ENCODE peak calls at places on chromosomes 4 and X, in seven cellular contexts. One of them, this sample, is unnamed.

GRCh38 chr4:16111533-16111932 is 27.7 kb upstream of the PROM1 start:
- DNase-seq in H9: no peak
- DNase-seq in neuronal stem cell: no peak
- DNase-seq in IMR-90: no peak
- DNase-seq in mesendoderm: no peak
- DNase-seq in H1: no peak
- DNase-seq in mesenchymal stem cell: no peak
- DNase-seq in this sample: peak

GRCh38 chr4:149108626-149109025 is 666.4 kb upstream of the NR3C2 start:
- DNase-seq in H9: no peak
- DNase-seq in neuronal stem cell: no peak
- DNase-seq in IMR-90: peak
- DNase-seq in mesendoderm: no peak
- DNase-seq in H1: no peak
- DNase-seq in mesenchymal stem cell: no peak
- DNase-seq in this sample: no peak

GRCh38 chrX:79715448-79715847 is 299.1 kb upstream of the TBX22 start:
- DNase-seq in H9: no peak
- DNase-seq in neuronal stem cell: no peak
- DNase-seq in IMR-90: no peak
- DNase-seq in mesendoderm: no peak
- DNase-seq in H1: no peak
- DNase-seq in mesenchymal stem cell: no peak
- DNase-seq in this sample: no peak

GRCh38 chrX:111100191-111100590 is 4.2 kb downstream of the PAK3 start:
- DNase-seq in H9: peak
- DNase-seq in neuronal stem cell: peak
- DNase-seq in IMR-90: peak
- DNase-seq in mesendoderm: peak
- DNase-seq in H1: peak
- DNase-seq in mesenchymal stem cell: peak
- DNase-seq in this sample: no peak

GRCh38 chrX:13110427-13111324 is 66.3 kb upstream of the FAM9C start:
- DNase-seq in H9: no peak
- DNase-seq in neuronal stem cell: no peak
- DNase-seq in IMR-90: peak
- DNase-seq in mesendoderm: peak
- DNase-seq in H1: no peak
- DNase-seq in mesenchymal stem cell: peak
- DNase-seq in this sample: peak

GRCh38 chr4:10164877-10165283 is 48.3 kb upstream of the WDR1 start:
- DNase-seq in H9: peak
- DNase-seq in neuronal stem cell: peak
- DNase-seq in IMR-90: peak
- DNase-seq in mesendoderm: peak
- DNase-seq in H1: peak
- DNase-seq in mesenchymal stem cell: peak
- DNase-seq in this sample: peak

GRCh38 chr4:14771504-14772175 is 230.6 kb upstream of the CPEB2 start:
- DNase-seq in H9: no peak
- DNase-seq in neuronal stem cell: no peak
- DNase-seq in IMR-90: no peak
- DNase-seq in mesendoderm: no peak
- DNase-seq in H1: no peak
- DNase-seq in mesenchymal stem cell: no peak
- DNase-seq in this sample: no peak

GRCh38 chr4:8840006-8840793 is 31.4 kb downstream of the HMX1 start:
- DNase-seq in H9: peak
- DNase-seq in neuronal stem cell: no peak
- DNase-seq in IMR-90: no peak
- DNase-seq in mesendoderm: peak
- DNase-seq in H1: peak
- DNase-seq in mesenchymal stem cell: no peak
- DNase-seq in this sample: no peak

GRCh38 chr4:16437836-16438235 is 211.6 kb upstream of the TAPT1 start:
- DNase-seq in H9: no peak
- DNase-seq in neuronal stem cell: no peak
- DNase-seq in IMR-90: peak
- DNase-seq in mesendoderm: peak
- DNase-seq in H1: no peak
- DNase-seq in mesenchymal stem cell: no peak
- DNase-seq in this sample: no peak

GRCh38 chr4:138984647-138985046 is 30.9 kb upstream of the NOCT start:
- DNase-seq in H9: no peak
- DNase-seq in neuronal stem cell: no peak
- DNase-seq in IMR-90: no peak
- DNase-seq in mesendoderm: no peak
- DNase-seq in H1: no peak
- DNase-seq in mesenchymal stem cell: no peak
- DNase-seq in this sample: no peak

GRCh38 chrX:70592091-70592490 is 147.5 kb downstream of the DLG3 start:
- DNase-seq in H9: no peak
- DNase-seq in neuronal stem cell: no peak
- DNase-seq in IMR-90: peak
- DNase-seq in mesendoderm: peak
- DNase-seq in H1: no peak
- DNase-seq in mesenchymal stem cell: peak
- DNase-seq in this sample: peak

GRCh38 chrX:150693782-150694574 is 782 bp downstream of the MTMR1 start:
- DNase-seq in H9: peak
- DNase-seq in neuronal stem cell: no peak
- DNase-seq in IMR-90: peak
- DNase-seq in mesendoderm: peak
- DNase-seq in H1: peak
- DNase-seq in mesenchymal stem cell: peak
- DNase-seq in this sample: peak

GRCh38 chr4:122842984-122843531 is 16.4 kb downstream of the FGF2 start:
- DNase-seq in H9: no peak
- DNase-seq in neuronal stem cell: no peak
- DNase-seq in IMR-90: no peak
- DNase-seq in mesendoderm: no peak
- DNase-seq in H1: peak
- DNase-seq in mesenchymal stem cell: peak
- DNase-seq in this sample: no peak

GRCh38 chrX:20312018-20312417 is 45.3 kb upstream of the RPS6KA3 start:
- DNase-seq in H9: no peak
- DNase-seq in neuronal stem cell: no peak
- DNase-seq in IMR-90: peak
- DNase-seq in mesendoderm: no peak
- DNase-seq in H1: no peak
- DNase-seq in mesenchymal stem cell: no peak
- DNase-seq in this sample: no peak

GRCh38 chr4:5444918-5445517 is 263.3 kb downstream of the EVC2 start:
- DNase-seq in H9: no peak
- DNase-seq in neuronal stem cell: no peak
- DNase-seq in IMR-90: no peak
- DNase-seq in mesendoderm: no peak
- DNase-seq in H1: peak
- DNase-seq in mesenchymal stem cell: no peak
- DNase-seq in this sample: no peak

GRCh38 chrX:90040807-90041206 is 119.1 kb downstream of the TGIF2LX start:
- DNase-seq in H9: no peak
- DNase-seq in neuronal stem cell: no peak
- DNase-seq in IMR-90: no peak
- DNase-seq in mesendoderm: no peak
- DNase-seq in H1: no peak
- DNase-seq in mesenchymal stem cell: no peak
- DNase-seq in this sample: no peak

GRCh38 chrX:74248889-74249288 is 55.1 kb upstream of the ZCCHC13 start:
- DNase-seq in H9: peak
- DNase-seq in neuronal stem cell: no peak
- DNase-seq in IMR-90: no peak
- DNase-seq in mesendoderm: peak
- DNase-seq in H1: no peak
- DNase-seq in mesenchymal stem cell: peak
- DNase-seq in this sample: no peak

GRCh38 chr4:183797445-183798248 is 107.5 kb upstream of the STOX2 start:
- DNase-seq in H9: peak
- DNase-seq in neuronal stem cell: peak
- DNase-seq in IMR-90: no peak
- DNase-seq in mesendoderm: peak
- DNase-seq in H1: peak
- DNase-seq in mesenchymal stem cell: no peak
- DNase-seq in this sample: peak

GRCh38 chr4:82918091-82918490 is 17.6 kb downstream of the THAP9 start:
- DNase-seq in H9: no peak
- DNase-seq in neuronal stem cell: no peak
- DNase-seq in IMR-90: no peak
- DNase-seq in mesendoderm: no peak
- DNase-seq in H1: no peak
- DNase-seq in mesenchymal stem cell: no peak
- DNase-seq in this sample: peak

GRCh38 chrX:40543661-40544328 is 37.0 kb upstream of the ATP6AP2 start:
- DNase-seq in H9: no peak
- DNase-seq in neuronal stem cell: peak
- DNase-seq in IMR-90: peak
- DNase-seq in mesendoderm: peak
- DNase-seq in H1: no peak
- DNase-seq in mesenchymal stem cell: peak
- DNase-seq in this sample: peak

GRCh38 chrX:437636-438390 is 51.1 kb upstream of the PPP2R3B start:
- DNase-seq in H9: no peak
- DNase-seq in neuronal stem cell: no peak
- DNase-seq in IMR-90: no peak
- DNase-seq in mesendoderm: no peak
- DNase-seq in H1: no peak
- DNase-seq in mesenchymal stem cell: no peak
- DNase-seq in this sample: no peak

GRCh38 chr4:44678094-44679023 is at the start of gene GUF1:
- DNase-seq in H9: peak
- DNase-seq in neuronal stem cell: peak
- DNase-seq in IMR-90: peak
- DNase-seq in mesendoderm: peak
- DNase-seq in H1: peak
- DNase-seq in mesenchymal stem cell: peak
- DNase-seq in this sample: peak

DNA sequence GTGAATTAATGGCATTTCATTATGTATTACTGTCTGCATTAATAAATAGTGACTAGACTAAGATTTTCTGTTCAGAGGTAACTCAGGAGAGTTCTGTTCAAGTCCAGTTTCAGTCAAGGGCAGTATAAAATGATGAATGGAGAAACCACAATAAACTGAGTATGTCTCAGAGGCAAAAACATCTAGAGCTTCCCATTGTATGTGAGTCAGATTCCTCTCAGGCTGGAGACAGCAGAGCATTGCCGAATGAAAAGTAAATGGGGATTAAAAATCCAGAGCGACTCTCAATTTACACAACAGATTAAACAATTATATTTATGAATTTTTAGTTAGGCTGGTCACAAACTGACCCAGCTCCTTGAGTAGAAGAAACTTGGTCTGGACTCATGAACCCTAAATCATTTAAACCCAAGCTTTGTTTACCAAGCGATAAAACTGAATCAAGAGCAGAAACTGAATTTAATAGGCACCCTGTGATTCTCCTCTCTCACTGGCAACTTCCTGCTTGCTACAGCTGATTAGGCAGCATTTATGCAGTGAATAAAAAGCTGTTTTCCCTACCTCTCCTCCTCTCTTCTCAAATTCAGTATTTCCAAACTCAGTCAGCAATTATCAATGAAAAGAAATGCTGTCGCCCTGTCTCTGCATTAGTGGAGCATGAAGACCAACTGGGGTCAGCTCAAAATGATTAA is 567.9 kb downstream of the PDHA2 start:
- DNase-seq in H9: no peak
- DNase-seq in neuronal stem cell: no peak
- DNase-seq in IMR-90: no peak
- DNase-seq in mesendoderm: no peak
- DNase-seq in H1: no peak
- DNase-seq in mesenchymal stem cell: no peak
- DNase-seq in this sample: no peak
- H3K9ac ChIP-seq in H9: no peak
- H3K9ac ChIP-seq in neuronal stem cell: no peak
- H3K9ac ChIP-seq in IMR-90: no peak
- H3K9ac ChIP-seq in mesendoderm: no peak
- H3K9ac ChIP-seq in H1: no peak
- H3K9ac ChIP-seq in mesenchymal stem cell: no peak
- H3K9ac ChIP-seq in this sample: no peak

DNA sequence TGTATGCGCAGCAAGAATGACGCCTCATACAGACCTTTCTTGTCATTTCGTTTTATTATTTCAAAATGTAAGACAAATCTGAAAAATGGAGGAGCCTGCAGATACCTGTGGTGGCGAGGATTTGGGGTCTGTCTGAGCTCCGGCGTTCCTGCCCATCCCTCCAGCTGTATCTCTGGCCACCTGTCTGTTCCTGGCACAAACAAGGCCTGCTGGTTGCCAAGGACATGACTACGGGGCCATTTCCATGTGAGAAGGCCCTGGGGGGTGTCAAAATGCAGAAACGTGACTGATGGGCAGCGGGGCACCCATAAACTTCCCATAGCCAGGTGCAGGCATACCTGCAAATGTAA is 591 bp upstream of the TSPAN7 start:
- DNase-seq in H9: no peak
- DNase-seq in neuronal stem cell: no peak
- DNase-seq in IMR-90: no peak
- DNase-seq in mesendoderm: no peak
- DNase-seq in H1: no peak
- DNase-seq in mesenchymal stem cell: no peak
- DNase-seq in this sample: no peak
- H3K18ac ChIP-seq in H9: no peak
- H3K18ac ChIP-seq in neuronal stem cell: peak
- H3K18ac ChIP-seq in IMR-90: no peak
- H3K18ac ChIP-seq in mesendoderm: no peak
- H3K18ac ChIP-seq in H1: no peak
- H3K18ac ChIP-seq in mesenchymal stem cell: no peak
- H3K18ac ChIP-seq in this sample: no peak

DNA sequence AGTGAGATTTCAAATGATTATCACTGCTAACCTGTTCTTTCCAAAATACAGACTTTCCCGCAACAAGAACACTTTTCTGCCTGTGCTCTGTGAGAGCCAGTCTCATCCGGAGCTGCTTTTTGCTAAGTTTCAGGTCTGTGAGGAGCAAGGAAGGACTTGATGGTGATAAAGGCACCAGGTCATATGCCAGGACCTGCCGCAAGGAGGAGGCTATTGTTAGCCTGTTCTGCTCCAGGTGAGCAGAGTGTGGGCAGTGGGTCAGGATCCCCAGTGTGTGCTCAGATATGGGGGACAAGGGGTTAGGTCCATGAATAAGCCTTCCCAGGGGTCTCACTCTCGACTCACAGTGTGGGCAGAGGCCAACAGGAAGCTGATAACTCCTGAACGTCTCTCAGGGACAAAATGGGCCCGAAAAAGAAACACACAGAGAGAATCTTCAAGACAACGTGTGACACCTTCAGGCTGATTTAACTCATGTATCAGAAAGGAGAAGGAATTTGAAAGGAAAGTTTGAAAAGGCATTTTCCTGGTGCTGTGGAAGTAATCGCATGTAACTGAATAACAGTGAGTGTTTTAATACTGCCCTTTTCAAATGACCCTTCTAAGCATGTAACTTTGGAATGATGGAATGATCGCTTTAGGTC is 57.7 kb upstream of the PDLIM3 start:
- DNase-seq in H9: no peak
- DNase-seq in neuronal stem cell: no peak
- DNase-seq in IMR-90: no peak
- DNase-seq in mesendoderm: peak
- DNase-seq in H1: no peak
- DNase-seq in mesenchymal stem cell: peak
- DNase-seq in this sample: no peak
- H3K9ac ChIP-seq in H9: no peak
- H3K9ac ChIP-seq in neuronal stem cell: no peak
- H3K9ac ChIP-seq in IMR-90: no peak
- H3K9ac ChIP-seq in mesendoderm: no peak
- H3K9ac ChIP-seq in H1: no peak
- H3K9ac ChIP-seq in mesenchymal stem cell: no peak
- H3K9ac ChIP-seq in this sample: no peak

GRCh38 chr4:38160487-38161207 is 200.4 kb downstream of the PTTG2 start:
- DNase-seq in H9: no peak
- DNase-seq in neuronal stem cell: peak
- DNase-seq in IMR-90: peak
- DNase-seq in mesendoderm: peak
- DNase-seq in H1: no peak
- DNase-seq in mesenchymal stem cell: peak
- DNase-seq in this sample: peak
- H3K18ac ChIP-seq in H9: peak
- H3K18ac ChIP-seq in neuronal stem cell: no peak
- H3K18ac ChIP-seq in IMR-90: peak
- H3K18ac ChIP-seq in mesendoderm: no peak
- H3K18ac ChIP-seq in H1: no peak
- H3K18ac ChIP-seq in mesenchymal stem cell: peak
- H3K18ac ChIP-seq in this sample: no peak

This sample was measured in trophoblast cell.